ENCODE peak calls at places on chromosomes 1 and 21, in four cellular contexts. Z is GM12878, W is K562, O is HepG2. H is an unnamed sample.

GRCh38 chr1:169102567-169102966 is 3.9 kb upstream of the ATP1B1 start:
- DNase-seq in W (no peak), O (peak), Z (no peak), H (no peak)

GRCh38 chr1:198497326-198498220 is 42.9 kb downstream of the ATP6V1G3 start:
- DNase-seq in O (no peak), W (no peak), Z (no peak), H (no peak)

GRCh38 chr1:36675106-36675505 is 192.4 kb upstream of the CSF3R start:
- DNase-seq in Z (no peak), W (no peak), O (no peak), H (no peak)

GRCh38 chr21:45003331-45004058 is 63.7 kb downstream of the SLX9 start:
- DNase-seq in O (peak), Z (no peak), W (no peak), H (no peak)

GRCh38 chr1:105137543-105138444 is 1388.1 kb downstream of the AMY1C start:
- DNase-seq in W (peak), Z (no peak), O (peak), H (peak)

GRCh38 chr1:224301391-224301790 is 28.6 kb downstream of the NVL start:
- DNase-seq in Z (no peak), O (no peak), W (no peak), H (no peak)

GRCh38 chr1:116299248-116299647 is 73.8 kb upstream of the ATP1A1 start:
- DNase-seq in O (no peak), W (no peak), Z (no peak), H (no peak)

GRCh38 chr21:35159881-35160280 is 110.8 kb upstream of the RUNX1 start:
- DNase-seq in W (no peak), Z (no peak), O (no peak), H (no peak)

GRCh38 chr1:118927421-118927820 is 60.7 kb downstream of the TBX15 start:
- DNase-seq in W (no peak), O (no peak), Z (no peak), H (no peak)

GRCh38 chr1:202802998-202803932 is 5.0 kb downstream of the KDM5B start:
- DNase-seq in O (no peak), Z (no peak), W (peak), H (no peak)

GRCh38 chr1:21189906-21190500 is 13.3 kb upstream of the EIF4G3 start:
- DNase-seq in Z (no peak), W (no peak), O (no peak), H (no peak)

GRCh38 chr1:114219247-114219872 is 65.7 kb upstream of the SYT6 start:
- DNase-seq in Z (no peak), W (peak), O (no peak), H (no peak)

GRCh38 chr1:60541831-60542532 is 468.4 kb upstream of the C1orf87 start:
- DNase-seq in O (no peak), Z (no peak), W (no peak), H (no peak)

GRCh38 chr1:173330149-173330951 is 123.2 kb upstream of the TNFSF4 start:
- DNase-seq in O (no peak), W (peak), Z (no peak), H (no peak)

GRCh38 chr1:168304865-168305264 is 24.2 kb downstream of the TBX19 start:
- DNase-seq in W (no peak), O (no peak), Z (no peak), H (no peak)

GRCh38 chr1:67983867-67984266 is 66.6 kb downstream of the DIRAS3 start:
- DNase-seq in O (no peak), W (no peak), Z (no peak), H (no peak)

GRCh38 chr1:14539953-14540563 is 58.4 kb upstream of the KAZN start:
- DNase-seq in W (no peak), Z (no peak), O (no peak), H (peak)

GRCh38 chr21:32276671-32277070 is 2.2 kb downstream of the MIS18A start:
- DNase-seq in W (no peak), Z (no peak), O (peak), H (no peak)

GRCh38 chr1:246971322-246971721 is 36.5 kb downstream of the ZNF695 start:
- DNase-seq in W (no peak), Z (no peak), O (peak), H (no peak)

GRCh38 chr1:6953874-6954502 is 168.7 kb downstream of the CAMTA1 start:
- DNase-seq in O (no peak), Z (no peak), W (no peak), H (no peak)

GRCh38 chr1:3573499-3573898 is 37.8 kb downstream of the MEGF6 start:
- DNase-seq in Z (no peak), W (no peak), O (no peak), H (no peak)

GRCh38 chr1:118487091-118487490 is 302.1 kb upstream of the SPAG17 start:
- DNase-seq in W (no peak), O (no peak), Z (no peak), H (no peak)

GRCh38 chr1:228377664-228378452 is 28.8 kb downstream of the TRIM11 start:
- DNase-seq in W (no peak), O (no peak), Z (no peak), H (peak)

GRCh38 chr1:203888807-203889251 is 27.4 kb downstream of the SNRPE start:
- DNase-seq in O (no peak), Z (no peak), W (no peak), H (no peak)

GRCh38 chr21:15298306-15298705 is 233.5 kb upstream of the NRIP1 start:
- DNase-seq in W (no peak), Z (no peak), O (no peak), H (no peak)

GRCh38 chr1:3011127-3011526 is 10.1 kb upstream of the ACTRT2 start:
- DNase-seq in Z (no peak), O (no peak), W (no peak), H (no peak)

GRCh38 chr1:203324103-203325003 is 19.0 kb downstream of the BTG2 start:
- DNase-seq in Z (no peak), W (no peak), O (no peak), H (no peak)

GRCh38 chr1:89254658-89255287 is 17.9 kb downstream of the GBP5 start:
- DNase-seq in W (no peak), O (no peak), Z (no peak), H (no peak)
- TF ChIP-seq FOXM1 in W (no peak), O (no peak), Z (no peak), H (no peak)

GRCh38 chr1:96710708-96711477 is 10.7 kb upstream of the PTBP2 start:
- DNase-seq in Z (no peak), W (no peak), O (no peak), H (no peak)
- TF ChIP-seq FOXK2 in Z (no peak), W (no peak), O (no peak), H (no peak)

DNA sequence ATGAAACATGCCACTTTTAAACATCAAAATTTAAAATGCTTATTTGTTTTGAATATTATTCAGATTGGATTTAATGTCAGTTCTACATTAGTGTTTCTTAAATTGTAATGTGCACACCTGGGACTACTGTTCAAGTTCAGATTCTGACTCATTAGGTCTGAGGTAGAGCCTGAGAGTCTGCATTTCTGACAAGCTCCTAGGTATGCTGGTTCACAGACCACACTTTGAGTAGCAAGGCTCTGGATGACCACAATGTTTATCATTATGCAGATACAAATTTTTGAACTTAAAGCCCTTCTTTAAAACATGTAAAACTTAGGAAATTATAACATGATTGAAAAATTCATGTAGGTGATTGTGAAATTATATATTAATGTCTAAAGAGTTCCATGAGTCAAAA is 40.2 kb downstream of the TTLL7 start:
- DNase-seq in O (no peak), Z (no peak), W (no peak), H (no peak)
- TF ChIP-seq FOXM1 in O (no peak), Z (no peak), W (no peak), H (no peak)

GRCh38 chr1:225559902-225560301 is 93.0 kb downstream of the ENAH start:
- DNase-seq in O (no peak), W (no peak), Z (no peak), H (no peak)

GRCh38 chr1:225567789-225568188 is 85.1 kb downstream of the ENAH start:
- DNase-seq in W (peak), O (peak), Z (no peak), H (peak)

GRCh38 chr1:225561675-225562074 is 91.2 kb downstream of the ENAH start:
- DNase-seq in Z (no peak), O (no peak), W (no peak), H (no peak)

GRCh38 chr1:225565845-225566244 is 87.1 kb downstream of the ENAH start:
- DNase-seq in W (no peak), O (no peak), Z (no peak), H (no peak)
- TF ChIP-seq FOXK2 in W (no peak), O (no peak), Z (no peak), H (no peak)

GRCh38 chr1:57600424-57600823 is 176.6 kb upstream of the DAB1 start:
- DNase-seq in Z (no peak), O (no peak), W (no peak), H (no peak)

DNA sequence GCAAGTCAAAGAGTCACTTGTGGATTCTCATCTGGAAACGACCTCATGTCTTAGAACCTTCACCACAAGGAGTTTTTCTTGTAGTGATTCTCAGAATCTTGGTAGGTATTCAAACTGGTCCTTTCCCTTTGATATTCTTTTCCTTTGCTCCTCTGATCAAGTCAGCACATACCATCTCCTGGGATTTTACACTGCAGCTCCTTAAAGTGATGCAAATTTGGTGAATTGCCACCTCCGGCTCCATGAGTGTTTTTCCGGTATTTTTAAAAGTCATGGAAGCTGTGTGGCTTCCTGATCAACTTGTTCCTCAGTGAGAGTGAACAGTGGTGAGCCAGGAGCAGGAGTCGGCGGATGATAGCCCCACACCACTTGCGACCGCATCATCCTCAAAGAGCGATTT is 182.1 kb upstream of the DAB1 start:
- DNase-seq in O (no peak), Z (no peak), W (no peak), H (no peak)
- TF ChIP-seq FOXM1 in O (no peak), Z (no peak), W (no peak), H (no peak)

GRCh38 chr1:15810073-15810472 is 2.6 kb upstream of the UQCRHL start:
- DNase-seq in Z (no peak), O (no peak), W (no peak), H (no peak)
- TF ChIP-seq FOXK2 in Z (no peak), O (no peak), W (no peak), H (no peak)

GRCh38 chr1:200248541-200248940 is 161.3 kb downstream of the ZNF281 start:
- DNase-seq in W (no peak), O (no peak), Z (no peak), H (peak)
- TF ChIP-seq FOXM1 in W (no peak), O (no peak), Z (no peak), H (no peak)

GRCh38 chr1:235253219-235253640 is 74.7 kb downstream of the ARID4B start:
- DNase-seq in W (peak), Z (no peak), O (peak), H (peak)
- TF ChIP-seq FOXK2 in W (no peak), Z (no peak), O (no peak), H (no peak)